ENCODE peak calls at places on chromosomes 12 and 14, in seven cellular contexts. One of them, this sample, is unnamed. For H3K9me3, the result is how much of the 10 kb centered on the place peaks cover.

GRCh38 chr12:80151131-80151530 is 51.8 kb downstream of the OTOGL start:
- DNase-seq in Panc1: no peak
- DNase-seq in GM12878: no peak
- DNase-seq in HCT116: no peak
- DNase-seq in K562: no peak
- DNase-seq in HepG2: no peak
- DNase-seq in A549: no peak
- DNase-seq in this sample: no peak

GRCh38 chr12:91461061-91461460 is 278.4 kb upstream of the DCN start:
- DNase-seq in Panc1: no peak
- DNase-seq in HCT116: no peak
- DNase-seq in K562: no peak
- DNase-seq in GM12878: no peak
- DNase-seq in HepG2: no peak
- DNase-seq in A549: no peak
- DNase-seq in this sample: no peak

GRCh38 chr14:92883066-92883465 is 39.9 kb upstream of the CHGA start:
- DNase-seq in K562: no peak
- DNase-seq in A549: no peak
- DNase-seq in HCT116: no peak
- DNase-seq in HepG2: no peak
- DNase-seq in Panc1: no peak
- DNase-seq in GM12878: no peak
- DNase-seq in this sample: no peak

GRCh38 chr12:49295087-49296001 is at the start of gene PRPH:
- DNase-seq in GM12878: no peak
- DNase-seq in A549: no peak
- DNase-seq in HepG2: no peak
- DNase-seq in K562: no peak
- DNase-seq in HCT116: no peak
- DNase-seq in Panc1: no peak
- DNase-seq in this sample: peak

GRCh38 chr12:179131-179884 is 34.6 kb downstream of the SLC6A12 start:
- DNase-seq in GM12878: no peak
- DNase-seq in Panc1: no peak
- DNase-seq in K562: no peak
- DNase-seq in HCT116: no peak
- DNase-seq in A549: no peak
- DNase-seq in HepG2: no peak
- DNase-seq in this sample: no peak

GRCh38 chr14:22210906-22211305 is 378.1 kb downstream of the DAD1 start:
- DNase-seq in HepG2: no peak
- DNase-seq in A549: no peak
- DNase-seq in HCT116: no peak
- DNase-seq in Panc1: no peak
- DNase-seq in K562: no peak
- DNase-seq in GM12878: no peak
- DNase-seq in this sample: no peak

GRCh38 chr12:39875721-39876120 is 230.2 kb downstream of the SLC2A13 start:
- DNase-seq in GM12878: no peak
- DNase-seq in HepG2: no peak
- DNase-seq in HCT116: no peak
- DNase-seq in A549: no peak
- DNase-seq in Panc1: no peak
- DNase-seq in K562: no peak
- DNase-seq in this sample: no peak

GRCh38 chr14:101721951-101722661 is 39.4 kb upstream of the PPP2R5C start:
- DNase-seq in K562: no peak
- DNase-seq in HepG2: peak
- DNase-seq in HCT116: no peak
- DNase-seq in A549: no peak
- DNase-seq in Panc1: no peak
- DNase-seq in GM12878: no peak
- DNase-seq in this sample: no peak

GRCh38 chr12:62703011-62703380 is 232.0 kb downstream of the PPM1H start:
- DNase-seq in HepG2: no peak
- DNase-seq in A549: no peak
- DNase-seq in GM12878: no peak
- DNase-seq in K562: no peak
- DNase-seq in HCT116: no peak
- DNase-seq in Panc1: no peak
- DNase-seq in this sample: no peak

GRCh38 chr12:70619471-70620152 is 17.6 kb downstream of the PTPRB start:
- DNase-seq in Panc1: no peak
- DNase-seq in HepG2: no peak
- DNase-seq in GM12878: no peak
- DNase-seq in A549: no peak
- DNase-seq in K562: peak
- DNase-seq in HCT116: no peak
- DNase-seq in this sample: no peak

GRCh38 chr12:55932546-55932919 is 1.6 kb downstream of the DGKA start:
- DNase-seq in HepG2: no peak
- DNase-seq in Panc1: no peak
- DNase-seq in A549: no peak
- DNase-seq in K562: no peak
- DNase-seq in HCT116: no peak
- DNase-seq in GM12878: no peak
- DNase-seq in this sample: peak
- TF ChIP-seq REST in HepG2: no peak
- TF ChIP-seq REST in Panc1: no peak
- TF ChIP-seq REST in A549: no peak
- TF ChIP-seq REST in K562: no peak
- TF ChIP-seq REST in HCT116: no peak
- TF ChIP-seq REST in GM12878: no peak
- TF ChIP-seq REST in this sample: no peak

GRCh38 chr14:106069786-106070185 is 543.4 kb downstream of the TMEM121 start:
- DNase-seq in A549: no peak
- DNase-seq in Panc1: no peak
- DNase-seq in HCT116: no peak
- DNase-seq in HepG2: no peak
- DNase-seq in K562: no peak
- DNase-seq in GM12878: no peak
- DNase-seq in this sample: no peak

GRCh38 chr14:106070242-106070641 is 543.9 kb downstream of the TMEM121 start:
- DNase-seq in K562: no peak
- DNase-seq in A549: no peak
- DNase-seq in HepG2: no peak
- DNase-seq in Panc1: no peak
- DNase-seq in HCT116: no peak
- DNase-seq in GM12878: no peak
- DNase-seq in this sample: no peak

GRCh38 chr14:106062502-106063272 is 536.3 kb downstream of the TMEM121 start:
- DNase-seq in HCT116: no peak
- DNase-seq in A549: no peak
- DNase-seq in GM12878: no peak
- DNase-seq in K562: no peak
- DNase-seq in HepG2: no peak
- DNase-seq in Panc1: no peak
- DNase-seq in this sample: no peak

GRCh38 chr14:106067935-106068334 is 541.6 kb downstream of the TMEM121 start:
- DNase-seq in Panc1: no peak
- DNase-seq in K562: no peak
- DNase-seq in HepG2: no peak
- DNase-seq in HCT116: no peak
- DNase-seq in A549: no peak
- DNase-seq in GM12878: no peak
- DNase-seq in this sample: no peak
- H3K9me3 ChIP-seq in Panc1: under half
- H3K9me3 ChIP-seq in K562: under half
- H3K9me3 ChIP-seq in HepG2: under half
- H3K9me3 ChIP-seq in HCT116: under half
- H3K9me3 ChIP-seq in A549: under half
- H3K9me3 ChIP-seq in GM12878: under half
- H3K9me3 ChIP-seq in this sample: under half

DNA sequence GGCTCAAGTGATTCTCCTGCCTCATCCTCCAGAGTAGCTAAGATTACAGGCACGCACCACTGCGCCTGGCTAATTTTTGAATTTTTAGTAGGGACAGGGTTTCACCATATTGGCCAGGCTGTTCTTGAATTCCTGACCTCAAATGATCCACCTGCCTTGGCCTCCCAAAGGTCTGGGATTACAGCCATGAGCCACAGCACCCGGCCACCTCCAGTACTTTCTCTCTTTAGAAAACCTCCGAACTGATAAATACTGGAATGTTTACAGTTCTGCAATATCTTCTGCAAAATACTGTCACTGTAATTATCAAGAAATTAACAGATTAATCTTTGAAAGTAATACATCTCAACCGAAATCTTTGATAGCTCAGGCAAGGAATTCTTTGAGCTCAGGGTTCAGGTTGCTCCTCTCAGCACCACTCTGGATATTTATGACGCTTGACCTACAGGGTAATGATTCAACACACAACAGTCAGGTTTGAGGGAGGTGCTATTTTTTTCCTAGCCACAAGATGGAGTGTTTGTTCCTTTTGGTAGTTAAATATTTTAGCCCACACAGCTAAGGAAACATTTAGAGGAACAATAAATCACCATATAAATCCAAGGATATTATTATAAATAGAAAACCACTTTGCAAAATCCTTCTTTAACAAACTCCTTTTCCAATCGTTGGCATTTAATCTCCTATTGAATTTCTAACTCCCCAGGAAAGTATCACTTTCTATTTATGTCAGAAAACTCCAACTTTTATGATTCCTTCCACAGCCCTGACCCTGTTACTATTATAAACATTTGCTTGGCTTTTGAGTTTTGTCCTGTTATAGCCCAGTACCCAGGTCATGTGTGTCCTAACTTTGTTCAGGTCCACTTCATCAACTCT is 48.6 kb upstream of the GTF2A1 start:
- DNase-seq in HepG2: peak
- DNase-seq in K562: peak
- DNase-seq in Panc1: peak
- DNase-seq in GM12878: peak
- DNase-seq in HCT116: peak
- DNase-seq in A549: peak
- DNase-seq in this sample: peak
- TF ChIP-seq REST in HepG2: no peak
- TF ChIP-seq REST in K562: no peak
- TF ChIP-seq REST in Panc1: no peak
- TF ChIP-seq REST in GM12878: no peak
- TF ChIP-seq REST in HCT116: no peak
- TF ChIP-seq REST in A549: no peak
- TF ChIP-seq REST in this sample: no peak

DNA sequence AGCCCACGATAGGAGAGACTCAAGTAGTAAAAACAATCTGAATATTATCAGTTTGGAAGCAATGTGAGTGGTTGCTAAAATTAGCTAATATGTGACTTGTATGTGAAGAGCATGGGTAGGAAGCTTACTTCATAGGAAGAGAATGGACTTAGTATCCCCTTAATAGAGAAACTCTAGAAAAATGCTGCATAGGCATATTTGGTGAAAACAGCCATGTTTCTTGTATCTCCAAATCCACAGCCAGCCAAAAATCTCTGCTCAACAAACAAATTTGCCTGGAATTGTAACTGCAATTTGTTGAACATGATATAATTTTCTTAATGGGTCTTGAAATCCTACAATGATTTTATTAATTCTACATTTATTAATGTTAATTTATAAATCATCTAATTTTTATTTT is 1252.9 kb upstream of the TMEM132C start:
- DNase-seq in GM12878: no peak
- DNase-seq in A549: no peak
- DNase-seq in K562: no peak
- DNase-seq in HCT116: no peak
- DNase-seq in HepG2: no peak
- DNase-seq in Panc1: no peak
- DNase-seq in this sample: no peak
- H3K9me3 ChIP-seq in GM12878: under half
- H3K9me3 ChIP-seq in A549: under half
- H3K9me3 ChIP-seq in K562: under half
- H3K9me3 ChIP-seq in HCT116: under half
- H3K9me3 ChIP-seq in HepG2: under half
- H3K9me3 ChIP-seq in Panc1: under half
- H3K9me3 ChIP-seq in this sample: under half

GRCh38 chr12:47219243-47219642 is 139.5 kb upstream of the AMIGO2 start:
- DNase-seq in HepG2: no peak
- DNase-seq in Panc1: peak
- DNase-seq in HCT116: no peak
- DNase-seq in A549: peak
- DNase-seq in GM12878: no peak
- DNase-seq in K562: no peak
- DNase-seq in this sample: no peak
- TF ChIP-seq REST in HepG2: no peak
- TF ChIP-seq REST in Panc1: no peak
- TF ChIP-seq REST in HCT116: no peak
- TF ChIP-seq REST in A549: no peak
- TF ChIP-seq REST in GM12878: no peak
- TF ChIP-seq REST in K562: no peak
- TF ChIP-seq REST in this sample: no peak

GRCh38 chr14:104221071-104221625 is 82.8 kb downstream of the KIF26A start:
- DNase-seq in GM12878: no peak
- DNase-seq in Panc1: no peak
- DNase-seq in A549: no peak
- DNase-seq in HCT116: no peak
- DNase-seq in K562: no peak
- DNase-seq in HepG2: no peak
- DNase-seq in this sample: no peak
- H3K9me3 ChIP-seq in GM12878: under half
- H3K9me3 ChIP-seq in Panc1: under half
- H3K9me3 ChIP-seq in A549: under half
- H3K9me3 ChIP-seq in HCT116: under half
- H3K9me3 ChIP-seq in K562: under half
- H3K9me3 ChIP-seq in HepG2: under half
- H3K9me3 ChIP-seq in this sample: under half

DNA sequence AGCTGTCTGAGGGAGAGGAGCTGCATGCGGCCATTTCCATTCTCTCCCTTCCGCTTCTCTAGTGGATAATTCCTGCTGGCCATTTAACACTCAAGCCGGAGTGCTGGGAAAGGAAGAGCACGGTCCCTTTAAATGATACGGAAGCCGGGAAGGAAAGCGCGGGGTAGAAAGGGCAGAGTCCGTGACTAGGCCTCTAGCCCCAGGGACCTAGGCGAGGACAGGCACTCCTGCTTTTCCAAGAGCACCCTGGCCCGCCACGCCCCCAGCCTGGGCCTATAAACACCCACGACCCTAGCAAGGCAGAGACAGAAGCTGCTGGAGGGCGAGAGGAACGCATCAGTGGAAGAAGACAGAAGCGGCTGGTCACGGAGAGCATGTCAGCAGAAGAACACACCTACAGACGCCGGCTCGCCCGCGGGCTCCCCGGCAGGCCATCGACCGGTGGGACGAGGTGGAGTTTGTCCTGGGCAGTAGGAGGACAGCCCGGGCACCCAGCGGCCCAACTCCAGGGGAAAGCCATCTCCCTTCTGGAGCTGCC is 1206.6 kb upstream of the TMEM132C start:
- DNase-seq in GM12878: no peak
- DNase-seq in HCT116: peak
- DNase-seq in HepG2: no peak
- DNase-seq in Panc1: no peak
- DNase-seq in A549: no peak
- DNase-seq in K562: peak
- DNase-seq in this sample: no peak
- TF ChIP-seq REST in GM12878: no peak
- TF ChIP-seq REST in HCT116: no peak
- TF ChIP-seq REST in HepG2: no peak
- TF ChIP-seq REST in Panc1: no peak
- TF ChIP-seq REST in A549: no peak
- TF ChIP-seq REST in K562: peak
- TF ChIP-seq REST in this sample: no peak